ENCODE peak calls at places on chromosomes 1 and 21, in nine cellular contexts. One of them, this sample, is unnamed. For H3K4me1 and H3K9me3, the result is how much of the 10 kb centered on the place peaks cover.

GRCh38 chr1:166165661-166166399 is 971 bp downstream of the FAM78B start:
- DNase-seq in esophagus squamous epithelium: no peak
- DNase-seq in GM23248: peak
- DNase-seq in right lobe of liver: peak
- DNase-seq in HCT116: no peak
- DNase-seq in H9: peak
- DNase-seq in OCI-LY7: no peak
- DNase-seq in kidney: peak
- DNase-seq in naive thymus-derived CD4-positive, alpha-beta T cell: no peak
- DNase-seq in this sample: no peak

GRCh38 chr1:223479718-223480425 is 86.7 kb downstream of the CCDC185 start:
- DNase-seq in esophagus squamous epithelium: no peak
- DNase-seq in GM23248: peak
- DNase-seq in right lobe of liver: no peak
- DNase-seq in HCT116: no peak
- DNase-seq in H9: peak
- DNase-seq in OCI-LY7: no peak
- DNase-seq in kidney: no peak
- DNase-seq in naive thymus-derived CD4-positive, alpha-beta T cell: no peak
- DNase-seq in this sample: no peak

GRCh38 chr1:107574044-107574443 is 390.9 kb downstream of the VAV3 start:
- DNase-seq in esophagus squamous epithelium: no peak
- DNase-seq in GM23248: no peak
- DNase-seq in right lobe of liver: no peak
- DNase-seq in HCT116: no peak
- DNase-seq in H9: no peak
- DNase-seq in OCI-LY7: no peak
- DNase-seq in kidney: no peak
- DNase-seq in naive thymus-derived CD4-positive, alpha-beta T cell: no peak
- DNase-seq in this sample: no peak

GRCh38 chr1:44553771-44554170 is 120.5 kb downstream of the TMEM53 start:
- DNase-seq in esophagus squamous epithelium: no peak
- DNase-seq in GM23248: peak
- DNase-seq in right lobe of liver: no peak
- DNase-seq in HCT116: peak
- DNase-seq in H9: no peak
- DNase-seq in OCI-LY7: no peak
- DNase-seq in kidney: no peak
- DNase-seq in naive thymus-derived CD4-positive, alpha-beta T cell: no peak
- DNase-seq in this sample: no peak

GRCh38 chr1:200438911-200439310 is 29.1 kb upstream of the ZNF281 start:
- DNase-seq in esophagus squamous epithelium: no peak
- DNase-seq in GM23248: peak
- DNase-seq in right lobe of liver: no peak
- DNase-seq in HCT116: no peak
- DNase-seq in H9: no peak
- DNase-seq in OCI-LY7: no peak
- DNase-seq in kidney: no peak
- DNase-seq in naive thymus-derived CD4-positive, alpha-beta T cell: no peak
- DNase-seq in this sample: no peak

GRCh38 chr1:50967416-50968020 is 2.5 kb upstream of the CDKN2C start:
- DNase-seq in esophagus squamous epithelium: no peak
- DNase-seq in GM23248: peak
- DNase-seq in right lobe of liver: no peak
- DNase-seq in HCT116: no peak
- DNase-seq in H9: no peak
- DNase-seq in OCI-LY7: peak
- DNase-seq in kidney: no peak
- DNase-seq in naive thymus-derived CD4-positive, alpha-beta T cell: no peak
- DNase-seq in this sample: no peak

GRCh38 chr21:41736423-41736822 is 30.4 kb downstream of the RIPK4 start:
- DNase-seq in esophagus squamous epithelium: no peak
- DNase-seq in GM23248: no peak
- DNase-seq in right lobe of liver: no peak
- DNase-seq in HCT116: no peak
- DNase-seq in H9: no peak
- DNase-seq in OCI-LY7: no peak
- DNase-seq in kidney: peak
- DNase-seq in naive thymus-derived CD4-positive, alpha-beta T cell: no peak
- DNase-seq in this sample: no peak

GRCh38 chr21:39911792-39912191 is 44.6 kb downstream of the PCP4 start:
- DNase-seq in esophagus squamous epithelium: no peak
- DNase-seq in GM23248: no peak
- DNase-seq in right lobe of liver: no peak
- DNase-seq in HCT116: no peak
- DNase-seq in H9: no peak
- DNase-seq in OCI-LY7: no peak
- DNase-seq in kidney: no peak
- DNase-seq in naive thymus-derived CD4-positive, alpha-beta T cell: no peak
- DNase-seq in this sample: no peak

GRCh38 chr1:18886003-18886335 is 16.4 kb downstream of the ALDH4A1 start:
- DNase-seq in esophagus squamous epithelium: no peak
- DNase-seq in GM23248: peak
- DNase-seq in right lobe of liver: no peak
- DNase-seq in HCT116: no peak
- DNase-seq in H9: no peak
- DNase-seq in OCI-LY7: no peak
- DNase-seq in kidney: no peak
- DNase-seq in naive thymus-derived CD4-positive, alpha-beta T cell: no peak
- DNase-seq in this sample: no peak

GRCh38 chr1:160005070-160005469 is 26.7 kb downstream of the PIGM start:
- DNase-seq in esophagus squamous epithelium: no peak
- DNase-seq in GM23248: no peak
- DNase-seq in right lobe of liver: no peak
- DNase-seq in HCT116: no peak
- DNase-seq in H9: no peak
- DNase-seq in OCI-LY7: no peak
- DNase-seq in kidney: no peak
- DNase-seq in naive thymus-derived CD4-positive, alpha-beta T cell: no peak
- DNase-seq in this sample: no peak

GRCh38 chr1:109764561-109765482 is 1.1 kb upstream of the EPS8L3 start:
- DNase-seq in esophagus squamous epithelium: no peak
- DNase-seq in GM23248: no peak
- DNase-seq in right lobe of liver: peak
- DNase-seq in HCT116: no peak
- DNase-seq in H9: no peak
- DNase-seq in OCI-LY7: no peak
- DNase-seq in kidney: peak
- DNase-seq in naive thymus-derived CD4-positive, alpha-beta T cell: no peak
- DNase-seq in this sample: no peak

GRCh38 chr1:94819945-94820746 is at the start of gene SLC44A3:
- DNase-seq in esophagus squamous epithelium: no peak
- DNase-seq in GM23248: peak
- DNase-seq in right lobe of liver: peak
- DNase-seq in HCT116: no peak
- DNase-seq in H9: peak
- DNase-seq in OCI-LY7: no peak
- DNase-seq in kidney: peak
- DNase-seq in naive thymus-derived CD4-positive, alpha-beta T cell: no peak
- DNase-seq in this sample: no peak

GRCh38 chr1:174075245-174075692 is 53.1 kb upstream of the RC3H1 start:
- DNase-seq in esophagus squamous epithelium: no peak
- DNase-seq in GM23248: no peak
- DNase-seq in right lobe of liver: no peak
- DNase-seq in HCT116: no peak
- DNase-seq in H9: no peak
- DNase-seq in OCI-LY7: no peak
- DNase-seq in kidney: no peak
- DNase-seq in naive thymus-derived CD4-positive, alpha-beta T cell: no peak
- DNase-seq in this sample: no peak

GRCh38 chr1:220005489-220005888 is 40.8 kb downstream of the EPRS1 start:
- DNase-seq in esophagus squamous epithelium: no peak
- DNase-seq in GM23248: no peak
- DNase-seq in right lobe of liver: no peak
- DNase-seq in HCT116: no peak
- DNase-seq in H9: no peak
- DNase-seq in OCI-LY7: no peak
- DNase-seq in kidney: no peak
- DNase-seq in naive thymus-derived CD4-positive, alpha-beta T cell: no peak
- DNase-seq in this sample: no peak

GRCh38 chr1:213657879-213658278 is 329.9 kb upstream of the PROX1 start:
- DNase-seq in esophagus squamous epithelium: no peak
- DNase-seq in GM23248: no peak
- DNase-seq in right lobe of liver: no peak
- DNase-seq in HCT116: no peak
- DNase-seq in H9: no peak
- DNase-seq in OCI-LY7: no peak
- DNase-seq in kidney: no peak
- DNase-seq in naive thymus-derived CD4-positive, alpha-beta T cell: no peak
- DNase-seq in this sample: no peak

GRCh38 chr1:213657040-213657439 is 330.7 kb upstream of the PROX1 start:
- DNase-seq in esophagus squamous epithelium: no peak
- DNase-seq in GM23248: no peak
- DNase-seq in right lobe of liver: no peak
- DNase-seq in HCT116: no peak
- DNase-seq in H9: no peak
- DNase-seq in OCI-LY7: no peak
- DNase-seq in kidney: no peak
- DNase-seq in naive thymus-derived CD4-positive, alpha-beta T cell: no peak
- DNase-seq in this sample: no peak

GRCh38 chr1:213658508-213658907 is 329.3 kb upstream of the PROX1 start:
- DNase-seq in esophagus squamous epithelium: no peak
- DNase-seq in GM23248: no peak
- DNase-seq in right lobe of liver: no peak
- DNase-seq in HCT116: no peak
- DNase-seq in H9: no peak
- DNase-seq in OCI-LY7: no peak
- DNase-seq in kidney: no peak
- DNase-seq in naive thymus-derived CD4-positive, alpha-beta T cell: no peak
- DNase-seq in this sample: no peak

GRCh38 chr1:213656482-213656881 is 331.3 kb upstream of the PROX1 start:
- DNase-seq in esophagus squamous epithelium: no peak
- DNase-seq in GM23248: no peak
- DNase-seq in right lobe of liver: no peak
- DNase-seq in HCT116: no peak
- DNase-seq in H9: no peak
- DNase-seq in OCI-LY7: no peak
- DNase-seq in kidney: no peak
- DNase-seq in naive thymus-derived CD4-positive, alpha-beta T cell: no peak
- DNase-seq in this sample: no peak

DNA sequence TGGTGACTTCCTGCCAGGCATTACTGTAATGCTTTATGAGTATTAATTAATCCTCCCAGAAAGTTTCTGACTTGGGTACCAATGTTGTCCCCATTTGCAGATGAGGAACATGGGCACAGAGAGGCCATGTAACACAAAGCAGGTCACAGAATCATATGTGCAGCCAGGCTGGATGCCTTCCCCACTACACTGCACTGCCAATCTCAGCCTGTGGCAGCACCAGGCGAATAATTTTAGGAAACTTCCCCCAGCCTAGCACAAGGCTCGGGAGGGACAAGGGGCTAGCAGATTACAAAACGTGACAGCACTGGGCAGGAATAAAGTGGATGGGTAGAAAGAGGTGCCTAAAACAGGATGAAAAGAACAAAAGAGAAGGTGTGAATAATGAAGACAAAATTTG is 331.7 kb upstream of the PROX1 start:
- DNase-seq in esophagus squamous epithelium: no peak
- DNase-seq in GM23248: no peak
- DNase-seq in right lobe of liver: no peak
- DNase-seq in HCT116: no peak
- DNase-seq in H9: no peak
- DNase-seq in OCI-LY7: no peak
- DNase-seq in kidney: no peak
- DNase-seq in naive thymus-derived CD4-positive, alpha-beta T cell: no peak
- DNase-seq in this sample: no peak
- H3K27ac ChIP-seq in esophagus squamous epithelium: no peak
- H3K27ac ChIP-seq in GM23248: no peak
- H3K27ac ChIP-seq in right lobe of liver: no peak
- H3K27ac ChIP-seq in HCT116: no peak
- H3K27ac ChIP-seq in H9: no peak
- H3K27ac ChIP-seq in OCI-LY7: no peak
- H3K27ac ChIP-seq in kidney: no peak
- H3K27ac ChIP-seq in naive thymus-derived CD4-positive, alpha-beta T cell: no peak
- H3K27ac ChIP-seq in this sample: no peak

GRCh38 chr1:16018749-16019515 is 1.1 kb upstream of the HSPB7 start:
- DNase-seq in esophagus squamous epithelium: no peak
- DNase-seq in GM23248: peak
- DNase-seq in right lobe of liver: no peak
- DNase-seq in HCT116: no peak
- DNase-seq in H9: no peak
- DNase-seq in OCI-LY7: no peak
- DNase-seq in kidney: no peak
- DNase-seq in naive thymus-derived CD4-positive, alpha-beta T cell: no peak
- DNase-seq in this sample: no peak

GRCh38 chr1:16015960-16016901 is 1.6 kb downstream of the HSPB7 start:
- DNase-seq in esophagus squamous epithelium: no peak
- DNase-seq in GM23248: peak
- DNase-seq in right lobe of liver: no peak
- DNase-seq in HCT116: no peak
- DNase-seq in H9: no peak
- DNase-seq in OCI-LY7: no peak
- DNase-seq in kidney: peak
- DNase-seq in naive thymus-derived CD4-positive, alpha-beta T cell: no peak
- DNase-seq in this sample: no peak

GRCh38 chr1:16017076-16017460 is 775 bp downstream of the HSPB7 start:
- DNase-seq in esophagus squamous epithelium: no peak
- DNase-seq in GM23248: no peak
- DNase-seq in right lobe of liver: no peak
- DNase-seq in HCT116: no peak
- DNase-seq in H9: no peak
- DNase-seq in OCI-LY7: no peak
- DNase-seq in kidney: no peak
- DNase-seq in naive thymus-derived CD4-positive, alpha-beta T cell: no peak
- DNase-seq in this sample: no peak

GRCh38 chr1:16018308-16018707 is 465 bp upstream of the HSPB7 start:
- DNase-seq in esophagus squamous epithelium: no peak
- DNase-seq in GM23248: peak
- DNase-seq in right lobe of liver: no peak
- DNase-seq in HCT116: no peak
- DNase-seq in H9: no peak
- DNase-seq in OCI-LY7: no peak
- DNase-seq in kidney: no peak
- DNase-seq in naive thymus-derived CD4-positive, alpha-beta T cell: no peak
- DNase-seq in this sample: no peak

GRCh38 chr1:16017461-16018303 is at the start of gene HSPB7:
- DNase-seq in esophagus squamous epithelium: no peak
- DNase-seq in GM23248: peak
- DNase-seq in right lobe of liver: no peak
- DNase-seq in HCT116: no peak
- DNase-seq in H9: peak
- DNase-seq in OCI-LY7: peak
- DNase-seq in kidney: peak
- DNase-seq in naive thymus-derived CD4-positive, alpha-beta T cell: no peak
- DNase-seq in this sample: no peak
- H3K4me1 ChIP-seq in esophagus squamous epithelium: half or more
- H3K4me1 ChIP-seq in GM23248: half or more
- H3K4me1 ChIP-seq in right lobe of liver: under half
- H3K4me1 ChIP-seq in HCT116: under half
- H3K4me1 ChIP-seq in H9: under half
- H3K4me1 ChIP-seq in OCI-LY7: under half
- H3K4me1 ChIP-seq in kidney: under half
- H3K4me1 ChIP-seq in naive thymus-derived CD4-positive, alpha-beta T cell: under half
- H3K4me1 ChIP-seq in this sample: under half

GRCh38 chr1:2478100-2478499 is 2.0 kb downstream of the PLCH2 start:
- DNase-seq in esophagus squamous epithelium: no peak
- DNase-seq in GM23248: no peak
- DNase-seq in right lobe of liver: peak
- DNase-seq in HCT116: no peak
- DNase-seq in H9: no peak
- DNase-seq in OCI-LY7: no peak
- DNase-seq in kidney: no peak
- DNase-seq in naive thymus-derived CD4-positive, alpha-beta T cell: no peak
- DNase-seq in this sample: no peak
- H3K9me3 ChIP-seq in esophagus squamous epithelium: under half
- H3K9me3 ChIP-seq in GM23248: under half
- H3K9me3 ChIP-seq in right lobe of liver: under half
- H3K9me3 ChIP-seq in HCT116: under half
- H3K9me3 ChIP-seq in H9: under half
- H3K9me3 ChIP-seq in OCI-LY7: under half
- H3K9me3 ChIP-seq in kidney: under half
- H3K9me3 ChIP-seq in naive thymus-derived CD4-positive, alpha-beta T cell: under half
- H3K9me3 ChIP-seq in this sample: under half

GRCh38 chr1:40315239-40315794 is 1.8 kb downstream of the COL9A2 start:
- DNase-seq in esophagus squamous epithelium: peak
- DNase-seq in GM23248: peak
- DNase-seq in right lobe of liver: peak
- DNase-seq in HCT116: peak
- DNase-seq in H9: peak
- DNase-seq in OCI-LY7: peak
- DNase-seq in kidney: peak
- DNase-seq in naive thymus-derived CD4-positive, alpha-beta T cell: peak
- DNase-seq in this sample: peak
- H3K27ac ChIP-seq in esophagus squamous epithelium: peak
- H3K27ac ChIP-seq in GM23248: no peak
- H3K27ac ChIP-seq in right lobe of liver: no peak
- H3K27ac ChIP-seq in HCT116: peak
- H3K27ac ChIP-seq in H9: no peak
- H3K27ac ChIP-seq in OCI-LY7: peak
- H3K27ac ChIP-seq in kidney: no peak
- H3K27ac ChIP-seq in naive thymus-derived CD4-positive, alpha-beta T cell: peak
- H3K27ac ChIP-seq in this sample: no peak